ENCODE peak calls at places on chromosomes 1 and 21, in five cellular contexts. Q is aorta, Y is GM23338, X is heart left ventricle, M is breast epithelium. T is an unnamed sample.

GRCh38 chr1:191641420-191642215 is 516.6 kb upstream of the RGS18 start:
- DNase-seq in Q (no peak), Y (no peak), X (no peak), M (no peak), T (no peak)

GRCh38 chr1:201759194-201759814 is 69.7 kb upstream of the IPO9 start:
- DNase-seq in Q (no peak), Y (no peak), X (no peak), M (no peak), T (no peak)

GRCh38 chr1:27436204-27437159 is 44.1 kb downstream of the GPR3 start:
- DNase-seq in Q (no peak), Y (no peak), X (peak; percentile 30), M (no peak), T (no peak)

GRCh38 chr21:44389335-44389734 is 35.9 kb downstream of the TRPM2 start:
- DNase-seq in Q (no peak), Y (no peak), X (no peak), M (no peak), T (no peak)

GRCh38 chr21:42309753-42310213 is 5.4 kb downstream of the TFF3 start:
- DNase-seq in Q (no peak), Y (peak; percentile 84), X (no peak), M (no peak), T (peak; percentile 60)

GRCh38 chr1:185477638-185478216 is 160.7 kb upstream of the IVNS1ABP start:
- DNase-seq in Q (no peak), Y (no peak), X (no peak), M (no peak), T (no peak)

GRCh38 chr21:38804617-38805281 is 980 bp upstream of the ETS2 start:
- DNase-seq in Q (peak; percentile 94), Y (peak; percentile 72), X (peak; percentile 81), M (peak; percentile 69), T (peak; percentile 50)

GRCh38 chr1:79188371-79188770 is 181.8 kb upstream of the ADGRL4 start:
- DNase-seq in Q (no peak), Y (no peak), X (no peak), M (no peak), T (no peak)

GRCh38 chr1:215793210-215793609 is 226.1 kb downstream of the KCTD3 start:
- DNase-seq in Q (no peak), Y (peak; percentile 32), X (no peak), M (no peak), T (no peak)

GRCh38 chr1:240635466-240636256 is 23.7 kb upstream of the GREM2 start:
- DNase-seq in Q (no peak), Y (no peak), X (no peak), M (no peak), T (no peak)

GRCh38 chr1:211326528-211327340 is at the start of gene TRAF5:
- DNase-seq in Q (peak; percentile 87), Y (peak; percentile 83), X (peak; percentile 32), M (no peak), T (peak; percentile 42)

GRCh38 chr1:201429771-201430501 is 8.4 kb upstream of the TNNI1 start:
- DNase-seq in Q (no peak), Y (no peak), X (no peak), M (peak; percentile 39), T (no peak)

GRCh38 chr1:218346391-218347204 is 1.5 kb downstream of the TGFB2 start:
- DNase-seq in Q (no peak), Y (peak; percentile 32), X (peak; percentile 38), M (peak; percentile 44), T (no peak)

GRCh38 chr1:169348356-169349036 is 19.1 kb downstream of the NME7 start:
- DNase-seq in Q (no peak), Y (peak; percentile 69), X (peak; percentile 11), M (no peak), T (peak; percentile 62)

GRCh38 chr1:222734740-222735139 is 2.3 kb upstream of the FAM177B start:
- DNase-seq in Q (no peak), Y (no peak), X (no peak), M (no peak), T (no peak)

DNA sequence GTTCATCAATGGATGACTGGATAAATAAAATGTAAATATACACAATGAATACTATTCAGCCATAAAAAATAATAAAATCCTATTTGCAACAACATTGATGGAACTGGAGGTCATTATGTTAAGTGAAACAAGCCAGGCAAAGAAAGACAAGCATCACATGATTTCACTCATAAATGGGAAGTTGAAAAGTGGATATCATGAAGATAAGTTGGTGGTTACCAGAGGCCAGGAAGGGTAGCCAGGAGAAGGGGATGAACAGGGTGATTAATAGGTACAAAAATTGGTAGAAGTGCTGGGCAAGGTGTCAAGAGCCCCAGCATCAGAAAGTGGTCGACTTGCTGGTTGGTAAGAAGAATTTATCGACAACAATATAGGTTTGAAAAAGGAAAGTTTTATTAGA is 1.3 kb upstream of the PARK7 start:
- DNase-seq in Q (no peak), Y (no peak), X (no peak), M (no peak), T (no peak)
- H3K4me3 ChIP-seq in Q (no peak overlapping the region), Y (peak overlapping the region; percentile 92), X (peak overlapping the region; percentile 75), M (no peak overlapping the region), T (no peak overlapping the region)

DNA sequence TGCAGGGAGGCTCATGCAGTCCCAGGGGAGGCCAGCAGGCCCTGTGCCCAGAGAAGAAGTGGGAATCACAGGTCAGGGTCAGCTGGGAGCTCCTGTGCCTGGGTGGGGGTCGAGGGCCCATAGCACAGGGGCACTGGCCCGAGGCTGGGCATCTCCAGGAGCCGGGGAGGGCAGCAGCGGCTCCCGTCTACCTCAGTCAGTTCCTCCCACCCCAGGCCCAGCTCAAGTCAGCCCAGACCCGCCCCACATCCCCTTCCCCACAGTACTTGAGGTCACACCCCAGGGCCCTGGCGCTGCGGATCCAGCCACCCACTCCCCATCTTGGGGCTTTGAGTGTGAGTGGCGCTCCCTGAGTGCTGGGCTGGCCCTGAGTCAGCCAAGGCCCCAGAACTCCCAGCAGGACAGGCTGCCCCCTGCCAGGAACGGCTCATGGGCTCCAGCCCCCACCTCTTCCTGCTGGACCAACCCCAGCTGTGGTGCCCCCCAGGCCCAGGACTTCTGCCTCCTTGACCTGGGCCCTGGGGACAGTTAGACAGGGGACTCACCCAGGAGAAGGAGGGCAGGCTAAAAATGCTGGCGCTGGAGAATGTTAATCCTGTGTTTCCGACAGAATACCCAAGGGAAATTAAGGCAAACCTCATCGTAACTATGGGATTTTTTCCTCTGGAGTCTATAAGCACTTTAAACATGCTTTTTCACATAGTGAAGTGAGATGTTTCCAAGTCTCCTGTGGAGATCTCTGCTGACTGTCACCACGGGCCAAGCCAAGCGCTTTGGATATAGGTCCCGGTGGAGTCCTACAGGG is 68.8 kb upstream of the COL6A1 start:
- DNase-seq in Q (no peak), Y (no peak), X (no peak), M (no peak), T (no peak)
- H3K4me3 ChIP-seq in Q (no peak overlapping the region), Y (no peak overlapping the region), X (no peak overlapping the region), M (no peak overlapping the region), T (no peak overlapping the region)

GRCh38 chr1:232944342-232944741 is 6.1 kb upstream of the NTPCR start:
- DNase-seq in Q (no peak), Y (no peak), X (no peak), M (no peak), T (no peak)
- H3K4me3 ChIP-seq in Q (no peak overlapping the region), Y (no peak overlapping the region), X (no peak overlapping the region), M (no peak overlapping the region), T (no peak overlapping the region)

DNA sequence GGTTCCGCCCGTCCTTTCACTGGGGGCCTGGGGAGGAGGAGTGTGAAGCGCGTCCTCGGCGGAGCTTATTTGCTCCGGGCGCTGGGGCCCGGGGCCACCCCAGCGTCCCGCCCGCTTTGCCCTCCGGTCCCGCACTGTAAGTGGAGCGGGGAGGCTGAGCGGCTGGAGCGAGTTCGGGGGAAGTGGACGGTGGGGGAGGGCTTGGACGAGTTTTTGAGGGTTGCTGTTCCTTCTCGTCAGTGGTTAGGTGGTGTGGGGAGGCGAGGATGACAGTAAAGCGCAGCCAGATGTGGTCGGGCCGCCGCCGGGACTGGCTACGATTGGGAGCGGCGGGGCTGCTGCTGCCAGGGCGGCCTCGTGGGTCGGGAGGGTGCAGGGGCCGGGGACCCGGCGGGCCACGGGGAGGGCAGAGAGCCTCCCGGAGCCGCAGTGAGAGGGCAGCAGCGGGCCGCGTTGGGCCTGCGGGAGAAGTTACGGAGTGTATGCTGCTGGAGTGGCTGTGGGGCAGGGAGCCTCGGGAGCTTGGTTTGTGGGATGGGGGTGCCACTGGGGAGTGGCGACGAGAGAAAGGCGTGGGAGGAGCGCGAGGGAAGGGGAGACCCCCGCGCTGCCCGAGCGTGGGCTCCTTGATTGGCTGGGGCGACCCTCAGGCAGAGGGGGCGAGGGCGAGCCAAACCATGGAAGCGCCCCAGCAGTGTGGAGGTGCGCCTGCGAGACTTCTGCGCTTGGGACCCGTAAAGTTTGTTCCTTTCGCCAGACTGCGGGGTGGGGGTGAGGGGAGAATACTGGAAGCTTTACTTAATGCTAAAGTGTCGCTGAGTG is 2.1 kb downstream of the ADGRL2 start:
- DNase-seq in Q (peak; percentile 91), Y (peak; percentile 58), X (peak; percentile 78), M (peak; percentile 54), T (peak; percentile 37)
- H3K4me3 ChIP-seq in Q (peak overlapping the region; percentile 90), Y (peak overlapping the region; percentile 80), X (peak overlapping the region; percentile 70), M (peak overlapping the region; percentile 86), T (peak overlapping the region; percentile 71)

DNA sequence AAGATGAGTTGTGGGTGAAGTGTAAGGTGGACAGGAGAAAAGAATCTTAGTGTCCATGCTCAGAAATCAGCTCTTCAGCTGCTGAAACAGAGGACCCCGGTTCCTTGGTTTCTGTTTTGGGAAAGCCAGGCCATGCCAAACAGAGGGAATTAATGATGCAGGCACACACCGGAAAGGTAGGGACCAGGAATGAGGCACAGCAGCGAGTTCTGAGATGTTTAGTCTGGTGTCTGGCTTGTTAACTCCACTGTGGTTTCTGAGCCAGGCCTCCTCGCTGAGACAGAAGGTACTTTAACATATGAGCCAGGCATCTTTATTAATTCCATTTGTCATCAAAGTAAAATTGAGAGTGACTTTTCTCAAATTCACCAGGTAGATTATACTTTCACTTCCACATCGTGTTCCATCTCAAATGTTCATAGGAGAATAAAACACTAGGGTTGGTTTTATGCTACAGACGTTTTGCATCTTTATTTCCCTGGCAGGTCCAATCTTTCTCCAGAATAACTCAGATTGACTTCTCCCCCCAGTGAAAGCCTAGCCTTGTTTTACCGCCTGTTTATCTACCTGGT is 23.5 kb downstream of the LRRC8D start:
- DNase-seq in Q (no peak), Y (no peak), X (no peak), M (no peak), T (no peak)
- H3K4me3 ChIP-seq in Q (no peak overlapping the region), Y (peak overlapping the region; percentile 77), X (peak overlapping the region; percentile 74), M (peak overlapping the region; percentile 85), T (peak overlapping the region; percentile 59)

GRCh38 chr1:14758962-14759361 is 160.5 kb downstream of the KAZN start:
- DNase-seq in Q (no peak), Y (peak; percentile 57), X (no peak), M (no peak), T (no peak)

GRCh38 chr1:14761754-14762153 is 163.3 kb downstream of the KAZN start:
- DNase-seq in Q (no peak), Y (no peak), X (no peak), M (no peak), T (no peak)

GRCh38 chr1:14760780-14761179 is 162.3 kb downstream of the KAZN start:
- DNase-seq in Q (no peak), Y (no peak), X (no peak), M (no peak), T (no peak)

GRCh38 chr1:14757260-14757625 is 158.8 kb downstream of the KAZN start:
- DNase-seq in Q (no peak), Y (no peak), X (no peak), M (no peak), T (no peak)

GRCh38 chr1:14759843-14760242 is 161.4 kb downstream of the KAZN start:
- DNase-seq in Q (no peak), Y (no peak), X (no peak), M (no peak), T (no peak)
- H3K4me3 ChIP-seq in Q (no peak overlapping the region), Y (no peak overlapping the region), X (no peak overlapping the region), M (no peak overlapping the region), T (no peak overlapping the region)

T was measured in tibial nerve.